ENCODE peak calls at places on chromosomes 7 and 10, in seven cellular contexts. S is hypothalamus; W is small intestine; X is fibroblast of the aortic adventitia; N is effector CD4-positive, alpha-beta T cell; T is activated naive CD4-positive, alpha-beta T cell treated with anti-CD3 and anti-CD28 coated beads, Interleukin-2, amount 10 ng/mL, durations not matched to agents 7 days and 5 days; M is stimulated activated naive CD8-positive, alpha-beta T cell treated with anti-CD3 and anti-CD28 coated beads, Interleukin-15, amount 100 ng/mL, for 72 hours. A is an unnamed sample.

GRCh38 chr10:119724630-119725549 is 960 bp upstream of the INPP5F start:
- DNase-seq in S (no peak), W (peak), X (peak), N (no peak), T (no peak), M (no peak), A (no peak)

GRCh38 chr7:27160147-27160545 is 3.7 kb upstream of the HOXA7 start:
- DNase-seq in S (no peak), W (no peak), X (no peak), N (no peak), T (peak), M (no peak), A (no peak)

GRCh38 chr7:131225619-131226101 is 102.0 kb upstream of the MKLN1 start:
- DNase-seq in S (peak), W (peak), X (peak), N (no peak), T (no peak), M (no peak), A (no peak)

GRCh38 chr10:47359101-47359500 is 10.9 kb downstream of the RBP3 start:
- DNase-seq in S (no peak), W (no peak), X (no peak), N (no peak), T (no peak), M (no peak), A (no peak)

GRCh38 chr7:24723178-24723530 is 34.1 kb downstream of the GSDME start:
- DNase-seq in S (no peak), W (no peak), X (no peak), N (no peak), T (no peak), M (no peak), A (no peak)

GRCh38 chr7:55657654-55658053 is 85.4 kb upstream of the VOPP1 start:
- DNase-seq in S (no peak), W (no peak), X (no peak), N (no peak), T (no peak), M (no peak), A (no peak)

GRCh38 chr7:23022258-23022745 is 8.4 kb upstream of the HYCC1 start:
- DNase-seq in S (no peak), W (no peak), X (peak), N (no peak), T (no peak), M (no peak), A (no peak)

GRCh38 chr7:157136372-157136771 is 2.4 kb upstream of the UBE3C start:
- DNase-seq in S (no peak), W (peak), X (peak), N (no peak), T (no peak), M (no peak), A (no peak)

GRCh38 chr7:3790803-3791202 is 489.8 kb downstream of the SDK1 start:
- DNase-seq in S (no peak), W (no peak), X (no peak), N (no peak), T (no peak), M (no peak), A (no peak)

GRCh38 chr10:26453850-26454249 is 15.7 kb downstream of the APBB1IP start:
- DNase-seq in S (no peak), W (no peak), X (no peak), N (no peak), T (no peak), M (no peak), A (no peak)

GRCh38 chr10:22823109-22823508 is 104.7 kb upstream of the ARMC3 start:
- DNase-seq in S (no peak), W (peak), X (peak), N (no peak), T (no peak), M (no peak), A (no peak)

GRCh38 chr7:107879400-107880035 is 11.5 kb upstream of the DLD start:
- DNase-seq in S (no peak), W (peak), X (peak), N (peak), T (peak), M (no peak), A (no peak)

GRCh38 chr7:31047282-31047681 is 4.8 kb upstream of the ADCYAP1R1 start:
- DNase-seq in S (no peak), W (no peak), X (no peak), N (no peak), T (no peak), M (no peak), A (no peak)

GRCh38 chr7:20330176-20330796 is 414 bp upstream of the ITGB8 start:
- DNase-seq in S (peak), W (peak), X (peak), N (no peak), T (peak), M (peak), A (no peak)

GRCh38 chr10:88361494-88361893 is 221.6 kb downstream of the RNLS start:
- DNase-seq in S (no peak), W (no peak), X (peak), N (no peak), T (no peak), M (no peak), A (no peak)

GRCh38 chr7:127588697-127589482 is 679 bp downstream of the ARF5 start:
- DNase-seq in S (peak), W (peak), X (peak), N (peak), T (peak), M (peak), A (no peak)

GRCh38 chr7:137928626-137929025 is 73.3 kb downstream of the CREB3L2 start:
- DNase-seq in S (no peak), W (no peak), X (no peak), N (no peak), T (no peak), M (no peak), A (no peak)

GRCh38 chr10:106515206-106515790 is 649.2 kb downstream of the SORCS1 start:
- DNase-seq in S (no peak), W (no peak), X (no peak), N (no peak), T (no peak), M (no peak), A (no peak)

GRCh38 chr7:124113040-124113439 is 80.2 kb upstream of the TMEM229A start:
- DNase-seq in S (no peak), W (no peak), X (no peak), N (no peak), T (no peak), M (no peak), A (no peak)

GRCh38 chr10:7484456-7485266 is 73.8 kb upstream of the SFMBT2 start:
- DNase-seq in S (no peak), W (peak), X (no peak), N (peak), T (peak), M (peak), A (peak)

GRCh38 chr10:86599041-86599440 is 55.3 kb upstream of the OPN4 start:
- DNase-seq in S (no peak), W (peak), X (no peak), N (no peak), T (no peak), M (no peak), A (no peak)

GRCh38 chr10:80413152-80413996 is 5.0 kb downstream of the PRXL2A start:
- DNase-seq in S (no peak), W (no peak), X (no peak), N (no peak), T (no peak), M (no peak), A (no peak)

GRCh38 chr7:99928994-99929729 is at the start of gene GJC3:
- DNase-seq in S (no peak), W (peak), X (peak), N (peak), T (peak), M (peak), A (peak)

GRCh38 chr10:118764195-118764594 is 9.4 kb upstream of the CACUL1 start:
- DNase-seq in S (no peak), W (no peak), X (no peak), N (no peak), T (no peak), M (no peak), A (no peak)

GRCh38 chr7:73865738-73866445 is 4.9 kb downstream of the TMEM270 start:
- DNase-seq in S (no peak), W (peak), X (peak), N (no peak), T (peak), M (peak), A (no peak)

GRCh38 chr7:123748734-123749536 is at the start of gene WASL:
- DNase-seq in S (peak), W (peak), X (peak), N (peak), T (peak), M (peak), A (peak)

GRCh38 chr10:30986027-30986672 is 45.5 kb downstream of the ZNF438 start:
- DNase-seq in S (no peak), W (no peak), X (peak), N (no peak), T (no peak), M (no peak), A (no peak)

GRCh38 chr7:112020800-112021199 is 185.4 kb downstream of the DOCK4 start:
- DNase-seq in S (no peak), W (no peak), X (no peak), N (no peak), T (no peak), M (no peak), A (no peak)

A was measured in T follicular helper cell.